ENCODE peak calls at places on chromosome 13, in ten cellular contexts. H is kidney; Y is small intestine; G is stimulated activated CD4-positive, alpha-beta T cell treated with anti-CD3 and anti-CD28 coated beads, Interleukin-1b, Interleukin-23, amount 100 ng/mL, for 1 hour; D is T-cell; U is naive thymus-derived CD4-positive, alpha-beta T cell; I is NCI-H1105; W is neural progenitor cell; O is activated CD4-positive, alpha-beta T cell treated with anti-CD3 and anti-CD28 coated beads for 1 hour; N is stimulated activated CD8-positive, alpha-beta memory T cell treated with anti-CD3 and anti-CD28 coated beads, Interleukin-15, amount 100 ng/mL, for 1 hour. T is an unnamed sample.

GRCh38 chr13:76830805-76831204 is 55.4 kb downstream of the KCTD12 start:
- DNase-seq in H (no peak), Y (no peak), G (no peak), D (no peak), U (no peak), I (no peak), W (no peak), O (no peak), N (no peak), T (no peak)

GRCh38 chr13:95484052-95484451 is 68.5 kb upstream of the CLDN10 start:
- DNase-seq in H (no peak), Y (no peak), G (no peak), D (no peak), U (no peak), I (no peak), W (no peak), O (no peak), N (no peak), T (no peak)

GRCh38 chr13:43289458-43290255 is 266.3 kb downstream of the DNAJC15 start:
- DNase-seq in H (no peak), Y (no peak), G (no peak), D (no peak), U (no peak), I (peak), W (no peak), O (no peak), N (no peak), T (no peak)

GRCh38 chr13:72295173-72295572 is 428.2 kb upstream of the DACH1 start:
- DNase-seq in H (no peak), Y (no peak), G (no peak), D (no peak), U (no peak), I (no peak), W (no peak), O (no peak), N (no peak), T (no peak)

GRCh38 chr13:102870677-102871415 is 25.0 kb downstream of the ERCC5 start:
- DNase-seq in H (peak), Y (peak), G (no peak), D (no peak), U (peak), I (no peak), W (peak), O (peak), N (no peak), T (peak)

GRCh38 chr13:79662882-79663281 is 181.9 kb downstream of the NDFIP2 start:
- DNase-seq in H (no peak), Y (peak), G (no peak), D (no peak), U (no peak), I (no peak), W (no peak), O (no peak), N (no peak), T (no peak)

GRCh38 chr13:112730157-112730671 is 40.4 kb downstream of the ATP11A start:
- DNase-seq in H (peak), Y (no peak), G (no peak), D (no peak), U (no peak), I (no peak), W (no peak), O (no peak), N (no peak), T (no peak)

GRCh38 chr13:30907167-30907761 is 1.2 kb downstream of the MEDAG start:
- DNase-seq in H (no peak), Y (no peak), G (no peak), D (no peak), U (no peak), I (no peak), W (no peak), O (no peak), N (no peak), T (no peak)

GRCh38 chr13:107843281-107843680 is 372.1 kb downstream of the LIG4 start:
- DNase-seq in H (no peak), Y (no peak), G (no peak), D (no peak), U (no peak), I (no peak), W (no peak), O (no peak), N (no peak), T (no peak)

GRCh38 chr13:78325585-78325984 is 277.8 kb downstream of the POU4F1 start:
- DNase-seq in H (no peak), Y (no peak), G (no peak), D (no peak), U (no peak), I (peak), W (no peak), O (no peak), N (no peak), T (no peak)

GRCh38 chr13:59490651-59491050 is 673.1 kb downstream of the DIAPH3 start:
- DNase-seq in H (no peak), Y (no peak), G (no peak), D (no peak), U (no peak), I (no peak), W (no peak), O (no peak), N (no peak), T (no peak)

GRCh38 chr13:32984857-32985626 is 31.2 kb upstream of the KL start:
- DNase-seq in H (no peak), Y (no peak), G (no peak), D (no peak), U (no peak), I (no peak), W (no peak), O (no peak), N (no peak), T (no peak)

GRCh38 chr13:49646688-49647087 is 18.4 kb downstream of the ARL11 start:
- DNase-seq in H (no peak), Y (no peak), G (no peak), D (no peak), U (no peak), I (no peak), W (no peak), O (no peak), N (no peak), T (no peak)

T was measured in activated CD8-positive, alpha-beta memory T cell treated with anti-CD3 and anti-CD28 coated beads for 1 hour.